ENCODE peak calls at places on chromosomes 4 and X, in seven cellular contexts. W is mesenchymal stem cell, V is IMR-90, L is neuronal stem cell, H is H9, F is trophoblast cell, X is H1. N is an unnamed sample.

GRCh38 chr4:110165382-110166285 is 32.8 kb downstream of the ELOVL6 start:
- DNase-seq in W (peak), V (peak), L (no peak), H (no peak), F (peak), X (no peak), N (peak)

GRCh38 chr4:140256941-140257340 is 103.0 kb upstream of the MAML3 start:
- DNase-seq in W (peak), V (peak), L (no peak), H (no peak), F (peak), X (no peak), N (no peak)

GRCh38 chr4:185726931-185727330 is 85.1 kb downstream of the SORBS2 start:
- DNase-seq in W (no peak), V (no peak), L (no peak), H (no peak), F (no peak), X (no peak), N (no peak)

GRCh38 chrX:8971116-8971515 is 62.8 kb downstream of the FAM9B start:
- DNase-seq in W (peak), V (peak), L (no peak), H (no peak), F (peak), X (no peak), N (peak)

GRCh38 chrX:114717921-114718320 is 134.0 kb downstream of the HTR2C start:
- DNase-seq in W (no peak), V (no peak), L (peak), H (peak), F (peak), X (no peak), N (peak)

GRCh38 chrX:49183701-49184281 is 2.4 kb downstream of the PRICKLE3 start:
- DNase-seq in W (no peak), V (no peak), L (no peak), H (no peak), F (no peak), X (no peak), N (no peak)

GRCh38 chr4:173880897-173881296 is 350.9 kb upstream of the HAND2 start:
- DNase-seq in W (no peak), V (no peak), L (no peak), H (no peak), F (no peak), X (no peak), N (no peak)

GRCh38 chr4:24672871-24673270 is 88.5 kb upstream of the DHX15 start:
- DNase-seq in W (no peak), V (no peak), L (no peak), H (no peak), F (peak), X (no peak), N (no peak)

GRCh38 chrX:23381099-23381498 is 46.5 kb downstream of the PTCHD1 start:
- DNase-seq in W (no peak), V (no peak), L (no peak), H (no peak), F (no peak), X (no peak), N (no peak)

GRCh38 chr4:140777894-140778293 is 21.7 kb upstream of the TBC1D9 start:
- DNase-seq in W (no peak), V (no peak), L (no peak), H (no peak), F (no peak), X (no peak), N (no peak)

GRCh38 chr4:111800551-111800950 is 344.7 kb upstream of the FAM241A start:
- DNase-seq in W (no peak), V (no peak), L (no peak), H (no peak), F (peak), X (no peak), N (no peak)

GRCh38 chrX:49251325-49251724 is 13.2 kb downstream of the FOXP3 start:
- DNase-seq in W (no peak), V (no peak), L (no peak), H (no peak), F (no peak), X (no peak), N (no peak)

GRCh38 chrX:50613846-50614245 is 143.2 kb upstream of the DGKK start:
- DNase-seq in W (no peak), V (peak), L (no peak), H (no peak), F (no peak), X (no peak), N (no peak)

GRCh38 chr4:142016031-142016430 is 379.6 kb downstream of the IL15 start:
- DNase-seq in W (no peak), V (peak), L (no peak), H (no peak), F (no peak), X (no peak), N (no peak)

GRCh38 chrX:40414335-40414734 is 166.4 kb upstream of the ATP6AP2 start:
- DNase-seq in W (no peak), V (no peak), L (no peak), H (peak), F (peak), X (no peak), N (peak)

GRCh38 chr4:87219648-87220093 is 747 bp downstream of the KLHL8 start:
- DNase-seq in W (peak), V (peak), L (no peak), H (peak), F (peak), X (no peak), N (peak)

GRCh38 chrX:44312421-44312820 is 31.1 kb downstream of the EFHC2 start:
- DNase-seq in W (no peak), V (no peak), L (no peak), H (no peak), F (no peak), X (no peak), N (no peak)

GRCh38 chr4:145827885-145828284 is 110.7 kb downstream of the ZNF827 start:
- DNase-seq in W (no peak), V (no peak), L (no peak), H (no peak), F (peak), X (no peak), N (no peak)

GRCh38 chrX:23369037-23369436 is 34.4 kb downstream of the PTCHD1 start:
- DNase-seq in W (peak), V (no peak), L (no peak), H (no peak), F (no peak), X (no peak), N (no peak)

GRCh38 chrX:9534686-9535085 is 69.8 kb downstream of the TBL1X start:
- DNase-seq in W (peak), V (peak), L (no peak), H (no peak), F (no peak), X (no peak), N (no peak)

GRCh38 chr4:141215030-141215429 is 5.7 kb upstream of the ZNF330 start:
- DNase-seq in W (no peak), V (no peak), L (no peak), H (no peak), F (no peak), X (no peak), N (no peak)

GRCh38 chr4:111781611-111782010 is 363.6 kb upstream of the FAM241A start:
- DNase-seq in W (no peak), V (no peak), L (no peak), H (no peak), F (peak), X (no peak), N (peak)

GRCh38 chr4:186760576-186760975 is 36.9 kb upstream of the FAT1 start:
- DNase-seq in W (peak), V (peak), L (no peak), H (no peak), F (peak), X (no peak), N (no peak)

GRCh38 chr4:45036677-45037076 is 310.3 kb upstream of the GNPDA2 start:
- DNase-seq in W (no peak), V (no peak), L (no peak), H (no peak), F (no peak), X (no peak), N (peak)

GRCh38 chrX:78130396-78130795 is 9.1 kb downstream of the TAF9B start:
- DNase-seq in W (no peak), V (no peak), L (no peak), H (no peak), F (no peak), X (no peak), N (no peak)
- H3K4ac ChIP-seq in W (no peak), V (no peak), L (no peak), H (no peak), F (no peak), X (no peak), N (no peak)

DNA sequence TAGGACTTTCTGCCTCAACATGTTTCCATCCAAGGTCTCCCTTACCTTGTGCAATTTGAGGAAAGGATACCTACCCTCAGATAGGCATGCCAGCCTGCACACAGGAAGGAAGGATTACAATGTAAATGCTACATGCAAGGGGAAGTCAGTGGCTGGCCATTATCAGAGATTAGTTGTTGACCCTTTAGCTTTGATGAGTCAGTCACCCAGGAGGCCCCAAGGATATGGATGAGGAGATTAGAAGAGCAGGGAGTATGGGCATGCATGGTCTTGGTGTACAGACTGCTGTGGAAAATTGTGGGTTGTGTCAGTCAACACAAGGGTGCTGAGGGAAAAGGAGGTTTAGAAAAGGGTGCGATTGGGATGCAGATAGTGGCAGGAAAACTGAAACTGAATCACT is 92.0 kb downstream of the GUCY2F start:
- DNase-seq in W (no peak), V (no peak), L (no peak), H (no peak), F (no peak), X (no peak), N (peak)
- H2AK5ac ChIP-seq in W (no peak), V (no peak), L (no peak), H (no peak), F (no peak), X (no peak), N (no peak)

GRCh38 chr4:20370284-20370683 is 118.6 kb downstream of the SLIT2 start:
- DNase-seq in W (peak), V (peak), L (no peak), H (no peak), F (no peak), X (no peak), N (no peak)

GRCh38 chr4:20368926-20369325 is 117.2 kb downstream of the SLIT2 start:
- DNase-seq in W (peak), V (peak), L (no peak), H (no peak), F (no peak), X (no peak), N (no peak)

GRCh38 chr4:20364969-20365368 is 113.3 kb downstream of the SLIT2 start:
- DNase-seq in W (no peak), V (no peak), L (no peak), H (no peak), F (no peak), X (no peak), N (no peak)

GRCh38 chr4:20362148-20362547 is 110.4 kb downstream of the SLIT2 start:
- DNase-seq in W (no peak), V (no peak), L (no peak), H (no peak), F (no peak), X (no peak), N (no peak)

GRCh38 chr4:20367446-20367845 is 115.7 kb downstream of the SLIT2 start:
- DNase-seq in W (no peak), V (no peak), L (no peak), H (no peak), F (no peak), X (no peak), N (no peak)
- H3K4me2 ChIP-seq in W (no peak), V (no peak), L (no peak), H (no peak), F (no peak), X (no peak), N (no peak)

GRCh38 chrX:117977521-117977920 is 139.1 kb downstream of the KLHL13 start:
- DNase-seq in W (no peak), V (peak), L (no peak), H (no peak), F (no peak), X (no peak), N (no peak)

GRCh38 chrX:117969782-117970181 is 146.8 kb downstream of the KLHL13 start:
- DNase-seq in W (no peak), V (no peak), L (no peak), H (no peak), F (no peak), X (no peak), N (no peak)

GRCh38 chrX:117972681-117973080 is 143.9 kb downstream of the KLHL13 start:
- DNase-seq in W (no peak), V (peak), L (no peak), H (peak), F (peak), X (no peak), N (peak)

GRCh38 chrX:117969337-117969736 is 147.3 kb downstream of the KLHL13 start:
- DNase-seq in W (no peak), V (no peak), L (no peak), H (no peak), F (no peak), X (no peak), N (no peak)

GRCh38 chrX:117973175-117974075 is 143.2 kb downstream of the KLHL13 start:
- DNase-seq in W (no peak), V (no peak), L (no peak), H (no peak), F (peak), X (no peak), N (peak)
- H3K4ac ChIP-seq in W (no peak), V (no peak), L (no peak), H (no peak), F (no peak), X (no peak), N (no peak)

DNA sequence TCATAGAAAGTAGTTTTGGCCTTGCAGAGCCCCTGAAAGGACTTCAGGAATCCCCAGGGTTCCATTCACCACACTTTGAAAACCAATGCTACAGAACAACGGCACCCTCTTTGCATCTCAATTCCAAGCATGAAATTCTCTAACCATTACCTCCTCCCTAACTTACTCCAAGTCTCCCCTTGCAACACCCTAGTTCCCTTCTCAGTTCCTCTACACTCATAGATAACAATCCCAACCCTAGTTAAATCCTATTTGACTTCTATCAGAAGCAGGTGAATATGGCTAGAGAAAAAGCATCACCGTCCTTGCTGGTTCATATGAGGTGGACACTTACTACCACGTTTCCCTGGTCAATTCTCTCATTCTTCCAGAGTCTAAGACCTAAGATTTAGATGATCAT is 2.4 kb downstream of the RCHY1 start:
- DNase-seq in W (peak), V (no peak), L (no peak), H (no peak), F (no peak), X (peak), N (peak)
- H2AK5ac ChIP-seq in W (no peak), V (no peak), L (no peak), H (no peak), F (no peak), X (no peak), N (no peak)

GRCh38 chr4:128757712-128758111 is 51.8 kb upstream of the JADE1 start:
- DNase-seq in W (peak), V (peak), L (no peak), H (peak), F (no peak), X (no peak), N (peak)
- H3K4me2 ChIP-seq in W (no peak), V (peak), L (no peak), H (no peak), F (no peak), X (no peak), N (no peak)

GRCh38 chr4:98248984-98249383 is 12.2 kb upstream of the RAP1GDS1 start:
- DNase-seq in W (no peak), V (no peak), L (no peak), H (no peak), F (no peak), X (no peak), N (no peak)
- H3K4ac ChIP-seq in W (no peak), V (no peak), L (no peak), H (no peak), F (no peak), X (no peak), N (no peak)

DNA sequence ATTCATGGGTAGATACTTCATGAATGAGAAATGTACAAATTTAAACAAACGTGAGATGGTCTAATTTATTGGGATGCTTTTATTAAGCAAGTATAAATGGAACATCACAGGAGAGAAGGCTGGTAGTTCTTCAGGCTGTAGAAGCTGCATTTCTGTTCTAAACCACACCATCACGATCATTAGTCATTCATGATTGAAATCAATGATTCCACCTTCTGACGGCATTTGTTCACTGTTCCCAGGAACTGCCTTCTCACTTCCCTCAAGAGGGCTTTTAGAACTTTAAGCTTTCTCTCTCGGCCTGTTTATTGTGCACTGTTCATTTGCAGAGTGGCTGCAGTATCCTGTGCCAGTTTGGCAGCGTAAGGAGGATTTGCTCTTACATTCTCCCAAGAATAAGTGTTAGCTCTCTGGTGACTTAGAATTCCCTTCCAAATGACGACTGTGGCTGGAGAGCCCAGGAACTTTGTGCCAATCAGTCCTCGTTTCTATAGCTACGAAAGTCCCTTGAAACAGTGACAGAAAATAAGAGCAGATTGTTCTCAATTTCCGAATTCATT is 54.7 kb downstream of the MFAP3L start:
- DNase-seq in W (no peak), V (no peak), L (no peak), H (no peak), F (peak), X (no peak), N (no peak)
- H2AK5ac ChIP-seq in W (no peak), V (no peak), L (no peak), H (no peak), F (no peak), X (no peak), N (no peak)

DNA sequence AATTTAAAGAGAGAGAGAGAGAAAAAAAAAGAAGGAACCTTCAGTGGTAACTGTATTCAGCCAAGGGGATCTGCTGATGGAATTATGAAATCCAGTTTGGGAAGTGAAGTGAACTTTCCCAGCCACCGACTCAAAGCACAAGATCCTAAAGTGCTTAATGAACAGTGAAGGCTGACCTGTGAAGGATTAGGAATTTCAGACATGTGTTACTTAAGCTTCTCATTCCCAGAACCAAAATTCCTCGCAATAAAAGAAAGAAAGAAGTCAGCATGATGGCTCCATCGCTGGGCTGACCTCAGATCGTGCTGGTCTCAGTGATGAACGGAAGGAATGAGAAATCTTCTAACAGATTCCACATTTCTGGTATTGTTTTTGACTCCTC is 135.2 kb downstream of the ARSF start:
- DNase-seq in W (peak), V (peak), L (no peak), H (no peak), F (peak), X (no peak), N (peak)
- H3K4me2 ChIP-seq in W (no peak), V (peak), L (no peak), H (no peak), F (no peak), X (no peak), N (no peak)

N was measured in mesendoderm.